ENCODE peak calls at places on chromosome 21, in six cellular contexts. T, L, G, X, M and F are unnamed samples.

GRCh38 chr21:29114765-29115164 is 15.7 kb upstream of the MAP3K7CL start:
- DNase-seq in T (peak; percentile 92), L (peak; percentile 27), G (peak; percentile 72), X (peak; percentile 87), M (peak; percentile 75), F (no peak)

GRCh38 chr21:24032709-24033232 is 1574.5 kb downstream of the MRPL39 start:
- DNase-seq in T (no peak), L (no peak), G (no peak), X (no peak), M (no peak), F (no peak)

GRCh38 chr21:16418211-16418610 is 688.4 kb downstream of the USP25 start:
- DNase-seq in T (no peak), L (no peak), G (no peak), X (no peak), M (no peak), F (no peak)

GRCh38 chr21:40002978-40003377 is 135.7 kb downstream of the PCP4 start:
- DNase-seq in T (no peak), L (no peak), G (no peak), X (no peak), M (no peak), F (no peak)

GRCh38 chr21:29208666-29209059 is 78.2 kb downstream of the MAP3K7CL start:
- DNase-seq in T (peak; percentile 93), L (no peak), G (peak; percentile 61), X (peak; percentile 83), M (no peak), F (no peak)

GRCh38 chr21:20186186-20186585 is 812.0 kb upstream of the NCAM2 start:
- DNase-seq in T (no peak), L (no peak), G (no peak), X (no peak), M (no peak), F (no peak)

GRCh38 chr21:32624726-32625125 is 12.5 kb upstream of the CFAP298 start:
- DNase-seq in T (peak; percentile 6), L (no peak), G (peak; percentile 72), X (peak; percentile 9), M (no peak), F (no peak)

GRCh38 chr21:31201548-31201947 is 142.5 kb downstream of the TIAM1 start:
- DNase-seq in T (peak; percentile 50), L (no peak), G (peak; percentile 24), X (no peak), M (no peak), F (no peak)

GRCh38 chr21:20618878-20619277 is 379.3 kb upstream of the NCAM2 start:
- DNase-seq in T (no peak), L (no peak), G (no peak), X (no peak), M (no peak), F (no peak)

GRCh38 chr21:32382108-32382601 is 10.7 kb downstream of the URB1 start:
- DNase-seq in T (peak; percentile 36), L (no peak), G (no peak), X (no peak), M (no peak), F (no peak)

GRCh38 chr21:38325216-38325615 is 68.4 kb downstream of the KCNJ15 start:
- DNase-seq in T (no peak), L (no peak), G (no peak), X (no peak), M (no peak), F (no peak)

GRCh38 chr21:26572668-26573381 is at the start of gene CYYR1:
- DNase-seq in T (no peak), L (peak; percentile 13), G (no peak), X (peak; percentile 28), M (peak; percentile 86), F (peak; percentile 77)

DNA sequence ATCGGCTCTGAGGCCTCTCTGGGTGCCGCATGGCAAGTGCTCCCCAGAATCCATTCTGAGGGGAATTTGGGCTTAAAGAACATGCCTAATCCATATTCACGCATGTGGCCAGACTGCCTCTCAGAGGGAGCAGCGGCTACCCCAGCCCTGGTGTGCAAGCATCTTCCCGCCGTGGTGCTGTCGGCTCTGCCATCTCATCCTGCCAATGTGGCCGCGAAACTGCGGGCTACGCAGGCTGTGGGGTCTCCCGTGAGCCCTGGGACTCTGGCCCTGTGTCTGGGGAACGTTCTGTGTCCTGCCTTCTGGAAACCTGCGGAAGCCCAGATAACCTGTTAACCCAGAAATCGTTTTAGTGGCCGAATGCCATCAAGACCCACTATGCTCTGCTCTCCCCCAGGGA is 60.7 kb downstream of the SLC19A1 start:
- DNase-seq in T (no peak), L (no peak), G (no peak), X (no peak), M (no peak), F (no peak)
- H2BK120ac ChIP-seq in T (no peak overlapping the region), L (no peak overlapping the region), G (no peak overlapping the region), X (no peak overlapping the region), M (no peak overlapping the region), F (no peak overlapping the region)

GRCh38 chr21:45383615-45384201 is 21.3 kb upstream of the COL18A1 start:
- DNase-seq in T (no peak), L (peak; percentile 44), G (no peak), X (no peak), M (peak; percentile 53), F (peak; percentile 74)
- H2BK120ac ChIP-seq in T (no peak overlapping the region), L (no peak overlapping the region), G (no peak overlapping the region), X (no peak overlapping the region), M (no peak overlapping the region), F (no peak overlapping the region)

GRCh38 chr21:36743008-36743407 is 44.1 kb downstream of the SIM2 start:
- DNase-seq in T (no peak), L (no peak), G (no peak), X (no peak), M (no peak), F (no peak)

GRCh38 chr21:36743446-36743845 is 44.5 kb downstream of the SIM2 start:
- DNase-seq in T (no peak), L (no peak), G (no peak), X (no peak), M (no peak), F (no peak)

GRCh38 chr21:36744560-36745231 is 45.8 kb downstream of the SIM2 start:
- DNase-seq in T (no peak), L (no peak), G (no peak), X (no peak), M (no peak), F (no peak)

GRCh38 chr21:36745459-36745858 is 46.5 kb downstream of the SIM2 start:
- DNase-seq in T (no peak), L (no peak), G (no peak), X (no peak), M (no peak), F (no peak)

GRCh38 chr21:36744190-36744559 is 45.3 kb downstream of the SIM2 start:
- DNase-seq in T (no peak), L (no peak), G (no peak), X (no peak), M (no peak), F (no peak)
- H2BK120ac ChIP-seq in T (no peak overlapping the region), L (no peak overlapping the region), G (no peak overlapping the region), X (no peak overlapping the region), M (no peak overlapping the region), F (no peak overlapping the region)

DNA sequence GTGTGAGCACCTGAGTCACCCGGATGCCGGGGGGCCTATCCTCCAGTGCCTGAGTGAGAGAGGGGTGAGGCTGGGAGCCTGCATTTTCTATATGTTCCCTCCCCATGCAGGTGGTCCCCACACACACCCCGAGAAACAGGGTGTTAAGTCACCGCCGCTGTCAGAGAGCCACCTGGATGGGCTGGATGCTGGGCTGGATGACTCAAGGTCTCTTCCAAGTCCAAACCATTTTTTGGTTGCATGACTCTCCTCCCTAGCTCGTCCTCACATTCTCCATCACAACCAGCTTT is 2.9 kb upstream of the UMODL1 start:
- DNase-seq in T (no peak), L (no peak), G (no peak), X (no peak), M (no peak), F (no peak)
- H2BK120ac ChIP-seq in T (no peak overlapping the region), L (no peak overlapping the region), G (no peak overlapping the region), X (no peak overlapping the region), M (no peak overlapping the region), F (no peak overlapping the region)

GRCh38 chr21:44327603-44327974 is 11.6 kb downstream of the CFAP410 start:
- DNase-seq in T (no peak), L (no peak), G (no peak), X (no peak), M (no peak), F (no peak)
- H2BK120ac ChIP-seq in T (no peak overlapping the region), L (no peak overlapping the region), G (no peak overlapping the region), X (no peak overlapping the region), M (no peak overlapping the region), F (no peak overlapping the region)

GRCh38 chr21:44654576-44654950 is at the start of gene KRTAP12-4:
- DNase-seq in T (no peak), L (no peak), G (no peak), X (no peak), M (no peak), F (no peak)
- H2BK120ac ChIP-seq in T (no peak within 1 kb of the TSS), L (no peak within 1 kb of the TSS), G (no peak within 1 kb of the TSS), X (no peak within 1 kb of the TSS), M (no peak within 1 kb of the TSS), F (no peak within 1 kb of the TSS)